ENCODE peak calls at places on chromosomes 7 and 10, in six cellular contexts. U is prostate gland, S is IMR-90, A is heart left ventricle, P is transverse colon, Y is H1. G is an unnamed sample.

GRCh38 chr7:3378390-3379120 is 77.5 kb downstream of the SDK1 start:
- DNase-seq in P (no peak), U (no peak), Y (no peak), A (no peak), S (no peak), G (no peak)

GRCh38 chr10:103238506-103239252 is 7.0 kb upstream of the RPEL1 start:
- DNase-seq in A (peak; percentile 35), U (no peak), P (peak; percentile 80), Y (peak; percentile 39), S (peak; percentile 61), G (no peak)

GRCh38 chr10:91632671-91633550 is at the start of gene PPP1R3C:
- DNase-seq in A (peak; percentile 91), S (peak; percentile 92), P (peak; percentile 79), U (peak; percentile 88), Y (peak; percentile 73), G (peak; percentile 94)

GRCh38 chr10:129775681-129776080 is 188.4 kb downstream of the EBF3 start:
- DNase-seq in A (peak; percentile 7), Y (no peak), S (no peak), U (no peak), P (no peak), G (no peak)

GRCh38 chr10:69801094-69801433 is 642 bp upstream of the COL13A1 start:
- DNase-seq in S (peak; percentile 55), Y (no peak), U (no peak), A (peak; percentile 50), P (peak; percentile 55), G (peak; percentile 35)

GRCh38 chr10:33402748-33403147 is 68.3 kb upstream of the NRP1 start:
- DNase-seq in A (no peak), P (no peak), S (no peak), Y (no peak), U (no peak), G (no peak)

GRCh38 chr7:99171731-99172130 is 27.8 kb upstream of the SMURF1 start:
- DNase-seq in S (peak; percentile 56), P (no peak), Y (no peak), A (no peak), U (no peak), G (no peak)

GRCh38 chr7:113209449-113210203 is 91.3 kb upstream of the SMIM30 start:
- DNase-seq in S (peak; percentile 56), P (no peak), A (no peak), U (no peak), Y (no peak), G (no peak)

GRCh38 chr10:124242365-124242764 is 149.0 kb upstream of the CHST15 start:
- DNase-seq in A (no peak), Y (no peak), S (no peak), P (peak; percentile 1), U (no peak), G (no peak)

GRCh38 chr7:151395036-151395367 is 14.8 kb downstream of the WDR86 start:
- DNase-seq in Y (no peak), P (no peak), A (no peak), U (no peak), S (no peak), G (no peak)

GRCh38 chr7:28258240-28258639 is 77.6 kb upstream of the JAZF1 start:
- DNase-seq in P (no peak), A (no peak), S (no peak), U (no peak), Y (no peak), G (no peak)

GRCh38 chr10:124686707-124687376 is 57.3 kb downstream of the FAM53B start:
- DNase-seq in A (peak; percentile 79), P (peak; percentile 38), U (no peak), Y (no peak), S (no peak), G (no peak)

GRCh38 chr10:95559466-95559865 is 1.7 kb downstream of the SORBS1 start:
- DNase-seq in P (no peak), U (no peak), S (no peak), Y (no peak), A (peak; percentile 46), G (no peak)

GRCh38 chr10:73043766-73044377 is 52.8 kb downstream of the P4HA1 start:
- DNase-seq in S (no peak), Y (no peak), U (no peak), A (no peak), P (no peak), G (no peak)

GRCh38 chr10:17423641-17424186 is 30.7 kb downstream of the ST8SIA6 start:
- DNase-seq in S (no peak), U (no peak), P (no peak), A (no peak), Y (no peak), G (no peak)
- H3K36me3 ChIP-seq in S (no peaks in the 10 kb centered on the region), U (no peaks in the 10 kb centered on the region), P (no peaks in the 10 kb centered on the region), A (no peaks in the 10 kb centered on the region), Y (no peaks in the 10 kb centered on the region), G (no peaks in the 10 kb centered on the region)

DNA sequence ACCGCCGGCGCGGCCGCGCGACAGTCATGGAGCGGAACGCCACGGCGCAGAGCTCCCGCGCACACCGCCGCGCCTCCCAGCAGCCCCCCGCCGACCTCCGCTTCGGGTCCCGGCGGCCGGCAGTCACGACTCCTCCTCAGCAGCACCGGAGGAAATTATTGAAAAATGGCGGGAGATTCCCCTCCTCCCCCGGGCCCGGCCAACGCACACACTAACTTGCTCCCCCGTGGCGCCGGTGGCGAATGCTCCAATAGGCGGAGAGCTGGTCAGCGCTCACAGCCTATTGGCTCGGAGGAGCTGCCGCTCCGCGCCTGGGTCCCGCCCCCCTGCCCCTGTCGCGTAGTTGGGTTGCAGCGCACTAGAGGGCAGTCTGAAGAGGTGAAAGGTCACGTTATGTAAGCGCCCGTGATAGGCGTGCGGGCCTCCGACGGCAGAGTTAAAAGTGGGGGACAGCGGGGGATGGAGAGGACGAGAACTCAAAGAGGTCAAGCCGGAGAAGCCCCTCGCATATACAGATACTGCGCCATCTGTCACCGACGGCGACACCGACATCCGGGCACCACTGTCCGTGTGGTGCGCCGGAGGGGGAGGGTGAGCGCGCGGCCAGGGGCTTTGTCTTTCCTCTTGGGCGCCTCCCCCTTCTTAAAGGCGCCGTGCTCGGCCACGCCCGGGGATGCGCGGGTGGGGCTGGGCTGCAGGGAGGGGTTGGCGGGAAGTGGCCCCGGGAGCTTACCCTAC is at the start of gene BAZ1B:
- DNase-seq in S (peak; percentile 97), U (peak; percentile 97), Y (peak; percentile 92), A (peak; percentile 99), P (peak; percentile 98), G (peak; percentile 99)
- TF ChIP-seq POLR2A in S (no peak), U (peak; percentile 67), Y (peak; percentile 80), A (peak; percentile 75), P (peak; percentile 60), G (peak; percentile 83)

DNA sequence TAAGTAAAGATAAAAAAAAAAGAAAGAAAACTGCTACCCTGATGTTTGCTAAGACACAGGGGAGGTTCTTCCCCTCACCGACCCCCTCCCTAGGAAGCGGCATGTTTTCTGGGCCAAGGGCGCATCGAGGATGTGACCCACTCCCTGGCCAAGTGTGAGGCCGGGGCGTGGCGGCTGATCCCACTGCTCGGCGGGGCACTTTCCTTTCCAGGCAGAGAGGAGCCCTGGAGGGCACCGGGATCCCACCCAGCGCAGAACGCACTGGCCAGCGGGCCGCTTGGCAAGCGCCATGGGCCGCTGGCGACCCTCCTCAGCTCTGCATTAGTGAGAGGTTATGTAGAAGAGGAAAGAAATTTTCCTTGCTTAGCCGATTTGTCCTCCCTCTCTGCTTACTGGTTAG is 93.4 kb downstream of the ZNF736 start:
- DNase-seq in Y (no peak), S (no peak), A (no peak), U (no peak), P (no peak), G (no peak)
- H3K9me3 ChIP-seq in Y (peaks cover 73% of the 10 kb centered on the region), S (peaks cover 16% of the 10 kb centered on the region), A (peaks cover 8% of the 10 kb centered on the region), U (no peaks in the 10 kb centered on the region), P (no peaks in the 10 kb centered on the region), G (no peaks in the 10 kb centered on the region)

DNA sequence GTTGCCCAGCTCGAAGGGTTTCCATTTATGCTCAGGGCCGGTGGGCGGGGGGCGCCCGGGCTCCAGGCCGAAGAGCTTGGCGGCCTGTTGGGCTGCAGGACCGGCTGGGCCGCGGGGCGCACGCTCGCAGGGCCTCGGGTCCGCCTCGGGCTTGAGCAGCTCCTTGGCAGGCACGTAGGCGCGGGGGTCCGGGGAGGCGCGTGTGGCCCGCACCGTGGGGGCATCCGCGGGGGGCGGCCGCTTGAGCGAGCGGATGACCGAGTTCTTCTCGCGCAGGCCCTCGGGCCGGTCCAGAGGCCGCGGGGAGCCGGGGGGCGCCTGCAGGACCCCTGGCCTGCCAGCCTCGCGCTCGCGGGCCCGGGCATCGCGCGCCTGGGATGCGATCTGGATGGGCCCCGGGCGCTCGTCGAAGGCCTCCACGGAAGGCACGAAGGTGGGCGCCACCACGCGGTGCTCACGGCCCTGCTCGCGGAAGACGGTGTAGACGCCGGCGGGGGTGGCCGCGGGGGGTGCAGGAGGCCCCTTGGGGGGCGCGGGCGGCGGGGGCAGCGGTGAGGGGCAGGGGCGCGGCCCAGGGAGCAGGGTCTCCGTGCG is 35.3 kb downstream of the TNRC18 start:
- DNase-seq in A (no peak), Y (no peak), P (no peak), S (no peak), U (no peak), G (no peak)
- H3K36me3 ChIP-seq in A (peaks cover 67% of the 10 kb centered on the region), Y (no peaks in the 10 kb centered on the region), P (peaks cover 59% of the 10 kb centered on the region), S (peaks cover 64% of the 10 kb centered on the region), U (peaks cover 13% of the 10 kb centered on the region), G (peaks cover 37% of the 10 kb centered on the region)

DNA sequence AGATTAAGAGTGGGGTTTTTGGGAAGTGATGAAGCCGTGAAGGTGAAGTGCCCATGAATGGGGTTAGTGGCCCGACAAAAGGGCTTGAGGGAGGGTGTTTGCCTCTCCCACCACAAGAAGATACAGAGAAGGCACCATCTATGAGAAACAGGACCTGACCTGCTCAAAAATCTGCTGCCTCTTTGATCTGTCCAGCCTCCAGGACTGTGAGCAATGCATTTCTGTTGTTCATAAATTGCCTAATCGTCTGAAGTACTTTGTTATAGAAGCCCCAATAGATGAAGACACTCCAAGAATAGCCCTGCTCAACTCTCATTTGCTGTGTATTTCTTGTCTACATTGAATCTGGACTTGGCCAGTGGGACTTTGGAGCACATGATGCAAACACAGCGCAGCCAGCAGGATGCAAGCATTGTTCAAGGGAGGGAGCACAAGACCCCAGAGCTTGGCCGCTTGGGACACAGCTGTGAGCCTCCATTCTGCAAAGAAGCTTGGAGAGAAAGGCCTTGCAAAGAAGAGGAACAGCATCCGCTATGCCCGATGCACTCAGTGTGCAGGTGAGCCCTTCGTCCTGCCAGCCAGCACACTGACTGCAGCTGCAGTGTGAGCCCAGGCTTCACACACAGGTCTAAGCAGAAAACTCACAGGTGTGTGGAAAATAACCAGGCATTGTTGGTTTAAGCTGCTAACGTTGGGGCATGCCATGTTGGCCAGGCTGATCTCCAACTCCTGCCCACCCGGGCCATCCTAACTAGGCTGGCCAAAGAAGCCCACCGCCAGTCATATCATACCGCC is 73.2 kb upstream of the KLF6 start:
- DNase-seq in U (no peak), P (no peak), Y (no peak), S (no peak), A (no peak), G (no peak)
- TF ChIP-seq POLR2A in U (no peak), P (no peak), Y (no peak), S (no peak), A (no peak), G (no peak)

GRCh38 chr7:57327081-57327480 is 122.9 kb upstream of the ZNF716 start:
- DNase-seq in S (no peak), Y (no peak), U (no peak), A (no peak), P (no peak), G (no peak)
- H3K9me3 ChIP-seq in S (peaks cover 12% of the 10 kb centered on the region), Y (peaks cover 86% of the 10 kb centered on the region), U (no peaks in the 10 kb centered on the region), A (peaks cover 10% of the 10 kb centered on the region), P (no peaks in the 10 kb centered on the region), G (no peaks in the 10 kb centered on the region)

GRCh38 chr10:48785796-48786195 is 101.1 kb downstream of the WDFY4 start:
- DNase-seq in U (no peak), A (no peak), S (no peak), P (no peak), Y (no peak), G (no peak)
- H3K36me3 ChIP-seq in U (no peaks in the 10 kb centered on the region), A (no peaks in the 10 kb centered on the region), S (no peaks in the 10 kb centered on the region), P (no peaks in the 10 kb centered on the region), Y (no peaks in the 10 kb centered on the region), G (no peaks in the 10 kb centered on the region)

G was measured in gastrocnemius medialis.